ENCODE peak calls at places on chromosome 9, in eight cellular contexts. C, W, T, L, B, X, E and N are unnamed samples.

GRCh38 chr9:109277451-109277850 is 43.4 kb downstream of the EPB41L4B start:
- DNase-seq in W (no peak), T (no peak), X (no peak), E (no peak), B (no peak), L (no peak), C (no peak), N (no peak)

GRCh38 chr9:99573883-99574282 is 247.8 kb upstream of the NR4A3 start:
- DNase-seq in C (no peak), E (no peak), X (no peak), L (no peak), W (no peak), T (no peak), B (no peak), N (no peak)

GRCh38 chr9:126000731-126001580 is 253.8 kb downstream of the PBX3 start:
- DNase-seq in B (no peak), E (no peak), C (peak; percentile 2), W (peak; percentile 68), T (no peak), L (no peak), X (no peak), N (no peak)

GRCh38 chr9:21708846-21709245 is 93.6 kb upstream of the MTAP start:
- DNase-seq in L (no peak), X (no peak), W (no peak), T (no peak), E (no peak), B (no peak), C (no peak), N (no peak)

GRCh38 chr9:34252670-34253459 is 74.0 kb downstream of the UBAP1 start:
- DNase-seq in E (peak; percentile 9), W (peak; percentile 86), T (peak; percentile 81), L (peak; percentile 63), B (peak; percentile 45), C (peak; percentile 24), X (peak; percentile 88), N (peak; percentile 54)

GRCh38 chr9:133939845-133940244 is 52.3 kb downstream of the VAV2 start:
- DNase-seq in L (no peak), B (no peak), W (no peak), X (no peak), E (no peak), T (no peak), C (no peak), N (no peak)

GRCh38 chr9:121972501-121972981 is 120.6 kb downstream of the TTLL11 start:
- DNase-seq in E (no peak), T (no peak), W (no peak), X (peak; percentile 94), L (no peak), C (peak; percentile 83), B (peak; percentile 53), N (no peak)

GRCh38 chr9:112005939-112006338 is 109.3 kb downstream of the UGCG start:
- DNase-seq in X (no peak), W (no peak), B (no peak), E (no peak), T (no peak), C (no peak), L (no peak), N (no peak)

GRCh38 chr9:4262735-4263141 is 37.1 kb downstream of the GLIS3 start:
- DNase-seq in E (no peak), W (no peak), C (no peak), X (peak; percentile 97), T (peak; percentile 60), B (peak; percentile 78), L (no peak), N (no peak)

GRCh38 chr9:68861436-68861835 is 152.5 kb downstream of the PRKACG start:
- DNase-seq in B (no peak), T (no peak), X (no peak), W (no peak), E (no peak), C (no peak), L (no peak), N (no peak)

GRCh38 chr9:136711751-136712689 is at the start of gene DIPK1B:
- DNase-seq in T (no peak), B (no peak), W (no peak), X (no peak), E (peak; percentile 29), L (no peak), C (no peak), N (no peak)

GRCh38 chr9:38227656-38228055 is 158.6 kb upstream of the SHB start:
- DNase-seq in X (peak; percentile 5), B (no peak), E (no peak), C (no peak), W (no peak), L (peak; percentile 13), T (no peak), N (no peak)

GRCh38 chr9:72305102-72305546 is 59.9 kb downstream of the ZFAND5 start:
- DNase-seq in L (peak; percentile 81), W (peak; percentile 92), E (no peak), C (peak; percentile 90), B (no peak), T (no peak), X (peak; percentile 98), N (no peak)

GRCh38 chr9:135346438-135347050 is 133.0 kb upstream of the PPP1R26 start:
- DNase-seq in C (no peak), X (no peak), W (no peak), B (no peak), L (no peak), E (no peak), T (no peak), N (no peak)

GRCh38 chr9:121738391-121738790 is 87.0 kb downstream of the DAB2IP start:
- DNase-seq in X (no peak), E (no peak), W (no peak), T (no peak), B (no peak), L (no peak), C (peak; percentile 33), N (no peak)

GRCh38 chr9:26650325-26650724 is 242.3 kb downstream of the CAAP1 start:
- DNase-seq in B (no peak), L (no peak), T (no peak), W (no peak), X (peak; percentile 43), E (no peak), C (no peak), N (no peak)

GRCh38 chr9:33633621-33634020 is 109.6 kb downstream of the ANKRD18B start:
- DNase-seq in E (no peak), B (no peak), W (no peak), T (no peak), X (no peak), L (no peak), C (no peak), N (no peak)

GRCh38 chr9:93468763-93469456 is 15.5 kb upstream of the FAM120AOS start:
- DNase-seq in L (no peak), T (no peak), B (no peak), W (no peak), E (no peak), X (no peak), C (peak; percentile 66), N (no peak)

GRCh38 chr9:3931996-3932906 is 367.6 kb downstream of the GLIS3 start:
- DNase-seq in B (no peak), T (peak; percentile 68), X (peak; percentile 52), E (no peak), C (no peak), W (no peak), L (no peak), N (no peak)

GRCh38 chr9:71127301-71127700 is 5.9 kb upstream of the TRPM3 start:
- DNase-seq in C (no peak), X (no peak), L (no peak), E (no peak), T (no peak), W (no peak), B (no peak), N (no peak)

GRCh38 chr9:122201641-122202040 is 27.1 kb downstream of the LHX6 start:
- DNase-seq in B (no peak), E (no peak), W (peak; percentile 35), C (no peak), T (no peak), X (peak; percentile 27), L (no peak), N (no peak)

GRCh38 chr9:6106576-6107339 is 91.3 kb upstream of the RANBP6 start:
- DNase-seq in T (peak; percentile 34), B (no peak), X (peak; percentile 53), W (no peak), E (peak; percentile 2), L (peak; percentile 13), C (no peak), N (no peak)

GRCh38 chr9:2494571-2494970 is 127.0 kb upstream of the VLDLR start:
- DNase-seq in L (no peak), B (peak; percentile 31), E (no peak), T (no peak), X (peak; percentile 64), C (no peak), W (no peak), N (no peak)

GRCh38 chr9:621199-621860 is 220.2 kb upstream of the DMRT1 start:
- DNase-seq in E (no peak), W (no peak), L (no peak), B (no peak), C (no peak), T (no peak), X (no peak), N (no peak)

GRCh38 chr9:106920701-106921283 is 57.8 kb downstream of the ZNF462 start:
- DNase-seq in E (no peak), X (peak; percentile 57), T (peak; percentile 97), C (peak; percentile 81), B (peak; percentile 39), W (no peak), L (no peak), N (no peak)

GRCh38 chr9:95494416-95495371 is 22.1 kb downstream of the PTCH1 start:
- DNase-seq in L (peak; percentile 90), B (peak; percentile 40), E (no peak), C (peak; percentile 83), X (peak; percentile 38), T (no peak), W (no peak), N (peak; percentile 75)

GRCh38 chr9:16133556-16134227 is 580.8 kb downstream of the CCDC171 start:
- DNase-seq in W (no peak), E (peak; percentile 70), X (peak; percentile 60), L (peak; percentile 40), C (peak; percentile 53), T (peak; percentile 58), B (peak; percentile 21), N (no peak)

GRCh38 chr9:89311346-89312153 is 555 bp downstream of the CKS2 start:
- DNase-seq in E (no peak), W (peak; percentile 84), L (no peak), X (no peak), C (peak; percentile 41), B (peak; percentile 33), T (no peak), N (no peak)

GRCh38 chr9:129775443-129775842 is 22.6 kb upstream of the PTGES start:
- DNase-seq in T (no peak), B (no peak), C (no peak), X (no peak), W (no peak), E (no peak), L (no peak), N (no peak)

GRCh38 chr9:13109781-13110180 is 169.7 kb downstream of the MPDZ start:
- DNase-seq in T (no peak), B (no peak), L (no peak), W (no peak), C (no peak), E (no peak), X (no peak), N (no peak)

GRCh38 chr9:137691648-137692357 is 73.0 kb downstream of the EHMT1 start:
- DNase-seq in C (no peak), T (no peak), L (no peak), X (no peak), W (peak; percentile 81), E (peak; percentile 15), B (no peak), N (no peak)

GRCh38 chr9:82031538-82032280 is 43.1 kb downstream of the SPATA31D1 start:
- DNase-seq in X (peak; percentile 69), L (no peak), C (no peak), B (peak; percentile 5), E (no peak), W (peak; percentile 85), T (peak; percentile 13), N (no peak)

GRCh38 chr9:76810377-76810957 is 46.2 kb downstream of the PCA3 start:
- DNase-seq in C (peak; percentile 82), X (peak; percentile 76), W (no peak), L (peak; percentile 46), E (no peak), T (peak; percentile 63), B (peak; percentile 33), N (no peak)

GRCh38 chr9:134437417-134438203 is 111.4 kb downstream of the RXRA start:
- DNase-seq in W (no peak), E (no peak), B (peak; percentile 89), T (no peak), X (no peak), C (no peak), L (no peak), N (no peak)